ENCODE peak calls at places on chromosomes 16 and 17, in five cellular contexts. W is astrocyte, Y is GM23338, X is neural progenitor cell, S is fibroblast of lung. M is an unnamed sample.

GRCh38 chr17:20267459-20267842 is 199.9 kb downstream of the LGALS9B start:
- DNase-seq in W (no peak), X (no peak), Y (no peak), S (peak; percentile 27), M (no peak)

GRCh38 chr16:66325977-66326376 is 40.5 kb upstream of the CDH5 start:
- DNase-seq in Y (no peak), S (no peak), W (no peak), X (no peak), M (no peak)

GRCh38 chr16:74725641-74726040 is 25.0 kb upstream of the MLKL start:
- DNase-seq in X (no peak), Y (no peak), S (no peak), W (no peak), M (no peak)

GRCh38 chr17:71484546-71484945 is 636.3 kb upstream of the SOX9 start:
- DNase-seq in X (no peak), Y (no peak), S (peak; percentile 50), W (no peak), M (no peak)

GRCh38 chr16:74111583-74111982 is 185.0 kb upstream of the PSMD7 start:
- DNase-seq in W (no peak), X (no peak), S (no peak), Y (no peak), M (no peak)

GRCh38 chr17:752002-752619 is at the start of gene GEMIN4:
- DNase-seq in X (peak; percentile 97), Y (peak; percentile 95), S (peak; percentile 74), W (peak; percentile 55), M (peak; percentile 99)

GRCh38 chr16:72311426-72311825 is 139.5 kb upstream of the PMFBP1 start:
- DNase-seq in W (peak; percentile 57), Y (no peak), X (no peak), S (peak; percentile 70), M (no peak)

GRCh38 chr17:78853926-78854394 is 13.3 kb upstream of the USP36 start:
- DNase-seq in W (no peak), Y (no peak), S (no peak), X (no peak), M (no peak)

GRCh38 chr17:74101527-74101926 is 102.0 kb upstream of the RPL38 start:
- DNase-seq in S (no peak), W (no peak), X (no peak), Y (no peak), M (no peak)

GRCh38 chr16:24046442-24046841 is 209.7 kb upstream of the CACNG3 start:
- DNase-seq in W (no peak), Y (peak; percentile 72), S (no peak), X (peak; percentile 64), M (no peak)

GRCh38 chr16:52051773-52052172 is 495.2 kb downstream of the TOX3 start:
- DNase-seq in S (no peak), W (no peak), X (no peak), Y (no peak), M (no peak)

GRCh38 chr16:67562526-67562917 is at the start of gene CTCF:
- DNase-seq in X (peak; percentile 96), S (peak; percentile 71), Y (peak; percentile 87), W (peak; percentile 53), M (peak; percentile 98)

GRCh38 chr16:64858076-64858475 is 263.8 kb downstream of the CDH11 start:
- DNase-seq in X (no peak), S (peak; percentile 81), W (peak; percentile 76), Y (no peak), M (no peak)

GRCh38 chr16:88651276-88651988 is 579 bp upstream of the CYBA start:
- DNase-seq in X (peak; percentile 47), Y (peak; percentile 48), S (no peak), W (no peak), M (peak; percentile 93)

GRCh38 chr16:68732068-68732680 is 4.9 kb upstream of the CDH1 start:
- DNase-seq in W (peak; percentile 20), X (peak; percentile 30), S (peak; percentile 36), Y (peak; percentile 74), M (peak; percentile 64)

GRCh38 chr16:71746442-71747046 is 22.0 kb upstream of the PHLPP2 start:
- DNase-seq in W (peak; percentile 18), X (peak; percentile 47), Y (peak; percentile 72), S (peak; percentile 30), M (no peak)

GRCh38 chr17:31052187-31052889 is 42.4 kb upstream of the NF1 start:
- DNase-seq in Y (no peak), S (peak; percentile 99), X (no peak), W (peak; percentile 99), M (peak; percentile 93)

GRCh38 chr16:82509636-82510035 is 117.1 kb upstream of the CDH13 start:
- DNase-seq in W (peak; percentile 6), S (peak; percentile 14), Y (no peak), X (no peak), M (no peak)

GRCh38 chr17:76354747-76355310 is 1.1 kb upstream of the PRPSAP1 start:
- DNase-seq in Y (peak; percentile 31), X (no peak), S (no peak), W (no peak), M (peak; percentile 42)

GRCh38 chr17:77286641-77287431 is 146.1 kb downstream of the SEC14L1 start:
- DNase-seq in Y (no peak), W (peak; percentile 75), S (peak; percentile 76), X (no peak), M (peak; percentile 95)

DNA sequence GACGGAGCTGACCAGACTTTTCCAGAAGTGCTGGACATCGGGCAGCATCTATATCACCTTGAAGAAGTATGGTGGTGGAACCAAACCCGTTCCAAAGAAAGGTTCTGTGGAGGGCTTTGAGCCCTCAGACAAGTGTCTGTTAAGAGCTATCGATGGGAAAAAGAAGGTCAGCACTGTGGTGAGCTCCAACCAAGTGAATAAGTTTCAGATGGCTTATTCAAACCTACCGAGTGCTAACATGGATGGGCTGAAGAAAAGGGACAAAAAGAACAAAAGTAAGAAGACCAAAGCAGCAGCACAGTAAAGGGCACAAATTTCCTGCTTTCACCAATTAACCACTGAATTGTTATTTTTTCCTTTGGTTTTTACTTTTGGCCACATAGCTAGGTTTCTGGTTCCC is 6.9 kb downstream of the KAT7 start:
- DNase-seq in S (no peak), W (no peak), X (no peak), Y (no peak), M (no peak)
- H3K4me1 ChIP-seq in S (no peaks in the 10 kb centered on the region), W (peaks cover 5% of the 10 kb centered on the region), X (no peaks in the 10 kb centered on the region), Y (no peaks in the 10 kb centered on the region), M (peaks cover 9% of the 10 kb centered on the region)

DNA sequence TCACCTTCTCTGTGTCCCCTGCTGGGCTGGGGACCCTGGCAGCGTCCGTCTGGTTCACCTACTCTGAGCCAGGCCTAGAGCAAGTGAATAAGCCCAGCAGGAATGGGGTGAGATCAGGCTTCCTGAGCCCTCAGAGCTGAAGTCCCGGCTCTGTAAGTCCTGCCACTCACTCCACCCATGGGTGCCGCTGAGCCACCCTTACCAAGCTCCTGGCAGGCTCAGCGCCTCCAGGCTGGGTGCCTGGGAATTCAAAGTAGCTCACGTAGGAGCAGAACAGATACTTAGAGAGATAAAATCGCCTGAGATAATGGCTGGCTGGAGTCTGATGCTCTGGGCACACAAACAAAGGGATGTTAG is 9.8 kb upstream of the LASP1NB start:
- DNase-seq in X (no peak), Y (no peak), S (no peak), W (no peak), M (no peak)
- H2AFZ ChIP-seq in X (no peak overlapping the region), Y (no peak overlapping the region), S (no peak overlapping the region), W (no peak overlapping the region), M (no peak overlapping the region)

GRCh38 chr17:81091134-81091530 is 56.2 kb downstream of the BAIAP2 start:
- DNase-seq in X (no peak), W (no peak), Y (no peak), S (no peak), M (no peak)
- H3K4me3 ChIP-seq in X (no peak overlapping the region), W (no peak overlapping the region), Y (no peak overlapping the region), S (no peak overlapping the region), M (no peak overlapping the region)

GRCh38 chr16:67183-67791 is 5.1 kb downstream of the RHBDF1 start:
- DNase-seq in X (no peak), W (no peak), Y (no peak), S (no peak), M (no peak)

GRCh38 chr16:71210-71539 is 1.3 kb downstream of the RHBDF1 start:
- DNase-seq in S (no peak), X (no peak), Y (no peak), W (no peak), M (no peak)

GRCh38 chr16:67884-68789 is 4.3 kb downstream of the RHBDF1 start:
- DNase-seq in S (no peak), X (no peak), Y (no peak), W (no peak), M (peak; percentile 98)

GRCh38 chr16:71540-72341 is 690 bp downstream of the RHBDF1 start:
- DNase-seq in Y (peak; percentile 97), X (peak; percentile 79), W (peak; percentile 64), S (peak; percentile 78), M (peak; percentile 99)

DNA sequence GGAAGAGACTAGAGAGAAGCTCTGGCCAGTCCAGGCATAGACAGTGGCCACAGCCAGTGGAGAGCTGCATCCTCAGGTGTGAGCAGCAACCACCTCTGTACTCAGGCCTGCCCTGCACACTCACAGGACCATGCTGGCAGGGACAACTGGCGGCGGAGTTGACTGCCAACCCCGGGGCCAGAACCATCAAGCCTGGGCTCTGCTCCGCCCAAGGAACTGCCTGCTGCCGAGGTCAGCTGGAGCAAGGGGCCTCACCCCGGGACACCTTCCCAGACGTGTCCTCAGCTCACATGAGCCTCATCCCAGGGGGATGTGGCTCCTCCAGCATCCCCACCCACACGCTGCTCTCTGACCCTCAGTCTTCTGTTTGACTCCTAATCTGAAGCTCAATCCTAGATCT is 3.2 kb downstream of the RHBDF1 start:
- DNase-seq in S (no peak), W (no peak), X (no peak), Y (no peak), M (no peak)
- H3K4me1 ChIP-seq in S (peaks cover 60% of the 10 kb centered on the region), W (peaks cover 29% of the 10 kb centered on the region), X (peaks cover 26% of the 10 kb centered on the region), Y (peaks cover 15% of the 10 kb centered on the region), M (peaks cover 22% of the 10 kb centered on the region)

DNA sequence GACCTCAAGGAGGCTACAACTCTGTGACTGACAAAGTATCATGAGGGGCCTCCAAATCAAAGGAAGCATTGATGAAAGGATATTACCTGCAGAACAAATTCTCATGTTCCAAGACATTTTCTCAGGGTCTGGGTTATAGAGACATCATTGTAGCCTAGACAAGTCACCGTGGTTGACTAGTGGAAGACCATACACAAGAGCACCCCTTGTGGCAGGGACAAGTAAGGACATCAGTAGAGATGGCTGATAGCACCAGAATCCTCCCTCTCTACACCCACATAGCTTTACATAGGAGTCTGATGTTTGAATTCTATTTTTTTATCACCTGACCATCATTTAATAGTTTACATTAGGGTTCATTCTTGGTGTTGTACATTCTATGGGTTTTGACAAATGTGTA is 32.5 kb upstream of the CDH8 start:
- DNase-seq in Y (peak; percentile 65), S (no peak), W (no peak), X (peak; percentile 24), M (no peak)
- H2AFZ ChIP-seq in Y (no peak overlapping the region), S (no peak overlapping the region), W (no peak overlapping the region), X (no peak overlapping the region), M (no peak overlapping the region)

GRCh38 chr16:10988879-10989278 is 44.5 kb downstream of the CLEC16A start:
- DNase-seq in Y (no peak), W (no peak), X (no peak), S (no peak), M (no peak)
- H3K4me3 ChIP-seq in Y (no peak overlapping the region), W (no peak overlapping the region), X (no peak overlapping the region), S (no peak overlapping the region), M (no peak overlapping the region)

M was measured in osteoblast.